ENCODE peak calls at places on chromosome 12, in nine cellular contexts. C is pancreas; R is G401; P is activated B cell treated with CpG ODN at 0.5 μM for 24 hours; I is B cell; Z is DMS53; L is CD8-positive, alpha-beta memory T cell; D is AG04449; B is amygdala. J is an unnamed sample.

GRCh38 chr12:47990351-47991105 is 13.7 kb downstream of the COL2A1 start:
- DNase-seq in R (no peak), Z (no peak), D (no peak), I (peak), L (peak), C (no peak), P (peak), B (no peak), J (no peak)

GRCh38 chr12:109762071-109762672 is 48.5 kb downstream of the FAM222A start:
- DNase-seq in P (peak), Z (no peak), D (no peak), I (peak), C (no peak), L (no peak), R (no peak), B (no peak), J (no peak)

GRCh38 chr12:82608706-82609105 is 78.0 kb upstream of the TMTC2 start:
- DNase-seq in Z (no peak), C (no peak), P (no peak), D (no peak), L (no peak), I (no peak), B (no peak), R (no peak), J (no peak)

GRCh38 chr12:118055144-118055557 is 5.8 kb downstream of the WSB2 start:
- DNase-seq in C (no peak), D (no peak), P (peak), R (no peak), L (peak), Z (peak), B (no peak), I (peak), J (peak)

GRCh38 chr12:18468521-18469075 is 207.3 kb downstream of the PIK3C2G start:
- DNase-seq in Z (no peak), D (peak), R (no peak), L (no peak), C (no peak), I (no peak), B (no peak), P (no peak), J (no peak)

GRCh38 chr12:113359939-113360748 is 1.8 kb downstream of the PLBD2 start:
- DNase-seq in P (no peak), Z (no peak), C (no peak), L (no peak), I (no peak), B (no peak), R (peak), D (no peak), J (no peak)

GRCh38 chr12:123526542-123527080 is 6.9 kb downstream of the RILPL1 start:
- DNase-seq in D (no peak), P (no peak), R (no peak), L (no peak), Z (no peak), C (no peak), B (no peak), I (no peak), J (no peak)

GRCh38 chr12:8823565-8824300 is 1.3 kb downstream of the A2ML1 start:
- DNase-seq in B (peak), I (no peak), R (peak), P (no peak), C (no peak), L (no peak), D (no peak), Z (peak), J (no peak)

GRCh38 chr12:127667131-127667685 is 599.8 kb upstream of the TMEM132C start:
- DNase-seq in R (no peak), C (no peak), L (no peak), P (no peak), B (no peak), Z (no peak), D (peak), I (no peak), J (no peak)

GRCh38 chr12:67052981-67053380 is 216.2 kb upstream of the CAND1 start:
- DNase-seq in C (no peak), B (no peak), P (no peak), D (no peak), L (no peak), I (no peak), Z (no peak), R (no peak), J (no peak)

GRCh38 chr12:120337730-120338129 is 10.2 kb upstream of the PLA2G1B start:
- DNase-seq in R (no peak), C (no peak), I (no peak), P (no peak), Z (peak), B (no peak), D (no peak), L (no peak), J (no peak)

GRCh38 chr12:25130741-25131188 is 64.2 kb downstream of the DNAI7 start:
- DNase-seq in P (no peak), C (no peak), R (peak), I (no peak), Z (peak), D (peak), B (no peak), L (peak), J (peak)

GRCh38 chr12:105331805-105332251 is 1.3 kb downstream of the C12orf75 start:
- DNase-seq in B (no peak), L (peak), I (no peak), P (no peak), C (no peak), D (no peak), Z (no peak), R (peak), J (no peak)

GRCh38 chr12:62744551-62744950 is 190.4 kb downstream of the PPM1H start:
- DNase-seq in C (no peak), L (no peak), B (no peak), P (no peak), D (no peak), Z (no peak), R (peak), I (no peak), J (no peak)

GRCh38 chr12:27511031-27511722 is 12.8 kb upstream of the PPFIBP1 start:
- DNase-seq in I (no peak), L (no peak), D (no peak), R (no peak), Z (no peak), P (no peak), C (no peak), B (no peak), J (no peak)

GRCh38 chr12:85825751-85826150 is 10.5 kb downstream of the RASSF9 start:
- DNase-seq in I (no peak), P (no peak), R (peak), L (no peak), D (no peak), C (no peak), B (no peak), Z (peak), J (no peak)

GRCh38 chr12:65106948-65107347 is 14.2 kb downstream of the WIF1 start:
- DNase-seq in P (no peak), I (no peak), L (no peak), Z (peak), C (no peak), R (no peak), D (no peak), B (no peak), J (no peak)

GRCh38 chr12:34291001-34291400 is 268.7 kb downstream of the ALG10 start:
- DNase-seq in D (no peak), P (no peak), B (no peak), C (no peak), I (no peak), R (no peak), L (no peak), Z (no peak), J (no peak)

GRCh38 chr12:14367097-14367661 is 1.7 kb downstream of the ATF7IP start:
- DNase-seq in C (no peak), I (no peak), L (peak), R (peak), D (no peak), Z (peak), P (no peak), B (no peak), J (peak)

GRCh38 chr12:56903374-56903773 is 30.8 kb downstream of the SDR9C7 start:
- DNase-seq in I (no peak), Z (peak), D (no peak), R (no peak), C (no peak), P (no peak), B (no peak), L (no peak), J (no peak)

GRCh38 chr12:68532887-68533248 is 77.8 kb upstream of the RAP1B start:
- DNase-seq in D (no peak), I (no peak), Z (no peak), P (no peak), B (no peak), C (no peak), R (no peak), L (no peak), J (no peak)

GRCh38 chr12:24069532-24070395 is 120.3 kb upstream of the SOX5 start:
- DNase-seq in B (no peak), C (no peak), L (no peak), P (no peak), I (no peak), Z (peak), R (no peak), D (no peak), J (peak)